ENCODE peak calls at places on chromosomes 5 and 9, in four cellular contexts. J is T47D; A is EH; V is activated CD4-positive, CD25-positive, alpha-beta regulatory T cell. I is an unnamed sample.

GRCh38 chr5:146906803-146907202 is 28.2 kb upstream of the PPP2R2B start:
- DNase-seq in V (no peak), A (no peak), J (peak), I (peak)

GRCh38 chr9:5696884-5697283 is 68.0 kb downstream of the RIC1 start:
- DNase-seq in J (no peak), A (no peak), V (no peak), I (no peak)

GRCh38 chr9:100669968-100670367 is 92.1 kb downstream of the CAVIN4 start:
- DNase-seq in J (peak), V (no peak), A (no peak), I (no peak)

GRCh38 chr5:38595149-38595725 is 38.8 kb upstream of the LIFR start:
- DNase-seq in V (no peak), J (peak), A (peak), I (peak)

GRCh38 chr5:95841914-95842812 is 19.6 kb upstream of the GLRX start:
- DNase-seq in J (no peak), V (no peak), A (peak), I (no peak)

GRCh38 chr5:33688041-33688980 is 203.5 kb downstream of the ADAMTS12 start:
- DNase-seq in J (no peak), V (no peak), A (peak), I (peak)

GRCh38 chr9:125750656-125751035 is 3.5 kb downstream of the PBX3 start:
- DNase-seq in V (no peak), A (peak), J (no peak), I (no peak)

GRCh38 chr5:167861134-167861930 is 430.1 kb upstream of the WWC1 start:
- DNase-seq in A (peak), V (no peak), J (peak), I (no peak)

GRCh38 chr5:66666778-66667177 is 70.6 kb downstream of the MAST4 start:
- DNase-seq in A (no peak), V (no peak), J (no peak), I (no peak)

GRCh38 chr5:128276537-128277216 is 193.1 kb downstream of the SLC12A2 start:
- DNase-seq in J (no peak), V (no peak), A (no peak), I (peak)

GRCh38 chr5:83000448-83000847 is 76.7 kb downstream of the TMEM167A start:
- DNase-seq in A (peak), V (no peak), J (no peak), I (peak)

GRCh38 chr9:127519301-127520166 is 68.2 kb downstream of the LRSAM1 start:
- DNase-seq in J (no peak), V (no peak), A (peak), I (peak)

GRCh38 chr5:158236511-158237335 is 377.8 kb upstream of the CLINT1 start:
- DNase-seq in A (no peak), J (no peak), V (no peak), I (peak)

GRCh38 chr5:180816608-180817534 is 14.3 kb upstream of the MGAT1 start:
- DNase-seq in J (no peak), A (no peak), V (no peak), I (peak)

GRCh38 chr5:13660072-13660471 is 284.4 kb downstream of the DNAH5 start:
- DNase-seq in J (no peak), V (no peak), A (peak), I (peak)

GRCh38 chr5:30849801-30850370 is 343.6 kb upstream of the CDH6 start:
- DNase-seq in A (peak), V (no peak), J (no peak), I (peak)

GRCh38 chr5:42691413-42691861 is 65.2 kb upstream of the CCDC152 start:
- DNase-seq in V (no peak), J (no peak), A (no peak), I (peak)

GRCh38 chr5:116528519-116529234 is 45.9 kb downstream of the SEMA6A start:
- DNase-seq in J (no peak), V (no peak), A (no peak), I (no peak)

GRCh38 chr5:151682751-151683331 is 3.9 kb downstream of the SPARC start:
- DNase-seq in A (peak), J (no peak), V (no peak), I (no peak)